ENCODE peak calls at places on chromosomes 5 and 9, in four cellular contexts. W is lung, E is PC-3, P is spleen. K is an unnamed sample. For H3K4me1, the result is how much of the 10 kb centered on the place peaks cover.

GRCh38 chr5:60514152-60514551 is 185.8 kb downstream of the DEPDC1B start:
- DNase-seq in W (no peak), E (no peak), P (no peak), K (no peak)

GRCh38 chr9:14326264-14326826 is 12.4 kb upstream of the NFIB start:
- DNase-seq in W (no peak), E (peak), P (no peak), K (peak)

GRCh38 chr9:21800931-21801682 is 1.3 kb upstream of the MTAP start:
- DNase-seq in W (no peak), E (no peak), P (no peak), K (no peak)

GRCh38 chr9:133770076-133770777 is 32.1 kb upstream of the SARDH start:
- DNase-seq in W (no peak), E (no peak), P (no peak), K (no peak)

GRCh38 chr9:77616191-77616590 is 31.9 kb downstream of the GNA14 start:
- DNase-seq in W (no peak), E (no peak), P (no peak), K (no peak)

GRCh38 chr9:89623925-89624420 is 19.2 kb downstream of the GADD45G start:
- DNase-seq in W (peak), E (no peak), P (no peak), K (no peak)

GRCh38 chr9:2697492-2697891 is 19.8 kb upstream of the KCNV2 start:
- DNase-seq in W (no peak), E (no peak), P (no peak), K (peak)

GRCh38 chr5:179805529-179806249 is 977 bp downstream of the MGAT4B start:
- DNase-seq in W (no peak), E (no peak), P (peak), K (peak)

GRCh38 chr5:56673171-56673570 is 142.2 kb upstream of the MAP3K1 start:
- DNase-seq in W (no peak), E (no peak), P (no peak), K (peak)

GRCh38 chr5:40204157-40204556 is 475.6 kb upstream of the PTGER4 start:
- DNase-seq in W (no peak), E (no peak), P (no peak), K (no peak)

GRCh38 chr5:108730617-108731340 is 16.9 kb upstream of the FER start:
- DNase-seq in W (no peak), E (no peak), P (no peak), K (peak)

GRCh38 chr5:92890841-92891244 is 690.2 kb downstream of the NR2F1-AS1 start:
- DNase-seq in W (no peak), E (peak), P (no peak), K (no peak)

GRCh38 chr9:137273616-137274320 is 3.8 kb upstream of the TOR4A start:
- DNase-seq in W (no peak), E (no peak), P (peak), K (peak)

GRCh38 chr9:137270929-137271695 is 6.4 kb upstream of the TOR4A start:
- DNase-seq in W (no peak), E (no peak), P (peak), K (no peak)

GRCh38 chr9:137271696-137272076 is 5.8 kb upstream of the TOR4A start:
- DNase-seq in W (no peak), E (no peak), P (peak), K (no peak)

GRCh38 chr9:137272241-137273094 is 5.1 kb upstream of the TOR4A start:
- DNase-seq in W (no peak), E (no peak), P (peak), K (no peak)

DNA sequence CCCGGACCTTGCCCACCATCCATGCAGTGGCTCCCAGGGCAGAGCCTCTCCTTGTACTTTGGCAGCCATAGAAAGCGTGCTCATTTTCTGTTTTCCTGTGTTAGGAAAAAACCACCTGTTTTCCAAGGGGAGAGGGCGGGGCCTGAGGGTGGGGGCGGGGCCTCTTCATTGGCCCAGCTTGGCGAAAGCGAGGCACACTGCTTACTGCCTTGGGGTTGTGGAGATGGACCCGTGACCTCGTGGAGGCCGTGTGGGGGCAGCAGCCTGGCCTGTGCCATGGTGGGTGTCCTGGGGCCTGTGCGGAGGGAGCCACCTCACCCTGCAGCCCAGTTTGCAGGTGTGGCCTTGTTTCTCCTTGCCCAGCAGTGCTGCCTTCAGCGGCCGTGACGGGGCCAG is 4.4 kb upstream of the TOR4A start:
- DNase-seq in W (no peak), E (no peak), P (no peak), K (no peak)
- H3K4me1 ChIP-seq in W (under half), E (under half), P (half or more), K (half or more)

GRCh38 chr5:134097221-134097620 is 17.3 kb upstream of the TCF7 start:
- DNase-seq in W (no peak), E (no peak), P (no peak), K (no peak)

GRCh38 chr5:134098690-134099089 is 15.8 kb upstream of the TCF7 start:
- DNase-seq in W (no peak), E (no peak), P (no peak), K (no peak)

GRCh38 chr5:134093351-134093750 is 21.1 kb upstream of the TCF7 start:
- DNase-seq in W (no peak), E (no peak), P (no peak), K (no peak)

GRCh38 chr5:134095293-134095692 is 19.2 kb upstream of the TCF7 start:
- DNase-seq in W (no peak), E (no peak), P (no peak), K (no peak)

GRCh38 chr5:134095887-134096589 is 18.4 kb upstream of the TCF7 start:
- DNase-seq in W (no peak), E (no peak), P (no peak), K (no peak)
- H3K4me1 ChIP-seq in W (under half), E (under half), P (under half), K (under half)

GRCh38 chr9:129350143-129350935 is 172.3 kb upstream of the IER5L start:
- DNase-seq in W (no peak), E (no peak), P (no peak), K (no peak)
- H3K4me1 ChIP-seq in W (under half), E (under half), P (under half), K (under half)

GRCh38 chr5:96079075-96079474 is 117.4 kb upstream of the ELL2 start:
- DNase-seq in W (no peak), E (peak), P (no peak), K (no peak)

GRCh38 chr5:96083361-96083881 is 121.8 kb upstream of the ELL2 start:
- DNase-seq in W (no peak), E (no peak), P (no peak), K (no peak)

GRCh38 chr5:96080557-96080956 is 118.9 kb upstream of the ELL2 start:
- DNase-seq in W (no peak), E (peak), P (no peak), K (no peak)

GRCh38 chr5:96079962-96080361 is 118.3 kb upstream of the ELL2 start:
- DNase-seq in W (no peak), E (no peak), P (no peak), K (no peak)

GRCh38 chr5:96081276-96081858 is 119.7 kb upstream of the ELL2 start:
- DNase-seq in W (no peak), E (no peak), P (no peak), K (no peak)
- H3K4me1 ChIP-seq in W (under half), E (under half), P (under half), K (under half)

DNA sequence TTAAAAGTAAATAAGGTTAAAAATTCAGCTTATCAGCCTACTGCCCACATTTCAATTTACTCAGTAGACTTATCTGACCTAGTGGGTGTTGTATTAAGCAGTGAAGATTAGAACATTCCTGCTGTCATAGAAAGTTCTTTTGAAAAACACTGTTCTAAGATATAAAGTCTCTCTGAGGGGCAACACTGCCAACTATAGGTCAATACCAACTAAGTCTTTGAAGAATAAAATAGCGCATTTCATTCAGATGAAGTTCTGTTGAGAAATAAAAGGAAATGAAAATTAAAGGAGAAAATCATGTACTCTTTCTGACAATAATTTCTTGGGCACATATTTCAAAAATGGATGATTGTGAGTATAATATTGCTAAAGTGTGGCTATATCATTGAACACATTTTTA is 86.8 kb downstream of the PTPRD start:
- DNase-seq in W (no peak), E (no peak), P (no peak), K (no peak)
- H3K4me1 ChIP-seq in W (under half), E (under half), P (under half), K (under half)

DNA sequence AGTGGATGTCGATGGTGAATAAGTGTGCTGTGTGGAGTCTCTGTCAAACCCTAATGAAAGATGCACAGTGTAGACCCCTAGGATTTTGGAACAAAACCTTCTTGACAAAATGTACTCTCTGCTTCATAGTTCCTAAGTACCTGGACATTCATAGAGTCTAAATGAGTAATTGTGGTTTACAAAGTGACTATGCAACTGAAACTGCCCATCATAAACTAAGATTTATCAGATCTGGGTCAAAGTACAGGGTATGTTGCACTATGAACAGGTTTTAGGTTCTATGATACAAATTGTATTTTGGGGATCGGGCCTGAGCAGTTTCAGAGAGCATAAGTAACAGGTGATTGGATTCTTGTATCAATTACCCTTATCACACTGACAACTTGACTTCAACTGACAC is 79.4 kb downstream of the LURAP1L start:
- DNase-seq in W (no peak), E (peak), P (no peak), K (no peak)
- H3K4me1 ChIP-seq in W (under half), E (half or more), P (under half), K (under half)

GRCh38 chr9:112757940-112758339 is 7.4 kb downstream of the SNX30 start:
- DNase-seq in W (no peak), E (no peak), P (no peak), K (no peak)
- H3K4me1 ChIP-seq in W (under half), E (under half), P (under half), K (under half)

GRCh38 chr9:136108648-136109266 is 9.9 kb downstream of the TMEM250 start:
- DNase-seq in W (no peak), E (no peak), P (peak), K (no peak)

GRCh38 chr9:136110082-136111061 is 8.3 kb downstream of the TMEM250 start:
- DNase-seq in W (no peak), E (peak), P (peak), K (no peak)

GRCh38 chr9:136109351-136110081 is 9.2 kb downstream of the TMEM250 start:
- DNase-seq in W (peak), E (peak), P (peak), K (peak)

GRCh38 chr9:136107155-136107952 is 11.3 kb downstream of the TMEM250 start:
- DNase-seq in W (no peak), E (no peak), P (peak), K (peak)

GRCh38 chr9:136107953-136108647 is 10.6 kb downstream of the TMEM250 start:
- DNase-seq in W (no peak), E (no peak), P (peak), K (no peak)
- H3K4me1 ChIP-seq in W (under half), E (under half), P (half or more), K (under half)

K was measured in OCI-LY7.